ENCODE peak calls at places on chromosome 5, in four cellular contexts. K, U, G and I are unnamed samples. For H3K36me3, the result is how much of the 10 kb centered on the place peaks cover.

GRCh38 chr5:106415541-106415940 is 1255.2 kb downstream of the EFNA5 start:
- DNase-seq in K (peak), U (no peak), G (no peak), I (peak)

GRCh38 chr5:7261049-7261448 is 134.9 kb upstream of the ADCY2 start:
- DNase-seq in K (peak), U (no peak), G (no peak), I (peak)

GRCh38 chr5:96734871-96735325 is 72.7 kb downstream of the CAST start:
- DNase-seq in G (no peak), K (peak), U (no peak), I (peak)

GRCh38 chr5:116492776-116493175 is 81.8 kb downstream of the SEMA6A start:
- DNase-seq in U (no peak), G (no peak), K (no peak), I (peak)

GRCh38 chr5:134453016-134453415 is 41.3 kb upstream of the CDKN2AIPNL start:
- DNase-seq in K (no peak), G (no peak), U (no peak), I (no peak)

GRCh38 chr5:2023196-2023595 is 140.5 kb upstream of the IRX4 start:
- DNase-seq in G (no peak), U (no peak), K (no peak), I (no peak)

GRCh38 chr5:162882629-162883028 is 554.8 kb upstream of the CCNG1 start:
- DNase-seq in K (no peak), G (no peak), U (no peak), I (no peak)

GRCh38 chr5:112995764-112996618 is 19.4 kb downstream of the DCP2 start:
- DNase-seq in G (peak), U (peak), K (peak), I (peak)

GRCh38 chr5:59358497-59358896 is 535.0 kb downstream of the PDE4D start:
- DNase-seq in K (peak), U (no peak), G (no peak), I (no peak)

DNA sequence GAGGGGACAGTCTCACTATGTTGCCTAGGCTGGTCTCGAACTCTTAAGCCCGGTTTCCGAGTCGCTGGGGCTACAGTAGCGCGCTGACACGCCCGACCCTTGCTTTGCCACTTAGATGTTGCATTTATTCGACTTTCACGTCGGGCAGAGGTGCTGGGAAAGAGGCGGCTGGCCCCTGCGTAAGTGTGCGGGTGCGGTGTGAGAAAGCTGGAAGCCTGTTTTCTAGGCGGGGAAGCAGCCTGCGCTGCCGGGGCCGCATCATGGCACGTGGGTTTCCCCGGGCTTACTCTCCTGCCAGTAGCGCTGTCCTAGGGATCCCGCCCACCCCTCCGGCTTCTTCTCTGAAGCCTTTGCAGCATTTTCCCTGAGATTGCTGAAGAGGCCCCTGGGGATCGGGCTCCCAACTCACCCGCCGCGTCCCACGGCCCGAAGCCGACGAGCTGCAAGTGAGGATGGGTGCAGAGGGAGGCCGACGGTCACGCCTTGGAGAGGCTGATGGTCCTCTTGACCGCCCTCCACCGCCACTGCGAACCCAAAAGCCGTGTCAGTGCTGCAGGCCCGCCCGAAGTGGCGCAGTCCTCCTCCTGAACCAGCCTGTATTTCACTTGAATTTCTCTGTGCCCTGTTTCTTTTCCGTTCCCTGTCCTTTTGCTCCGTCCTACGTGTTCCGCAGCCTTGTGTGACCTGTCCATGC is 5.8 kb upstream of the TRIM41 start:
- DNase-seq in K (peak), U (peak), G (peak), I (peak)
- TF ChIP-seq CTCF in K (peak), U (no peak), G (no peak), I (no peak)

GRCh38 chr5:150801117-150801927 is 22.8 kb downstream of the SMIM3 start:
- DNase-seq in U (no peak), K (peak), G (no peak), I (peak)
- H3K4me3 ChIP-seq in U (peak), K (peak), G (no peak), I (peak)

GRCh38 chr5:176908677-176909358 is 9.7 kb upstream of the HK3 start:
- DNase-seq in U (no peak), K (no peak), G (no peak), I (no peak)
- H3K36me3 ChIP-seq in U (under half), K (under half), G (half or more), I (under half)

GRCh38 chr5:100840364-100840763 is 62.7 kb downstream of the ST8SIA4 start:
- DNase-seq in K (peak), G (no peak), U (no peak), I (peak)

GRCh38 chr5:100846722-100847121 is 56.4 kb downstream of the ST8SIA4 start:
- DNase-seq in U (no peak), K (no peak), G (no peak), I (no peak)

GRCh38 chr5:100840769-100841168 is 62.3 kb downstream of the ST8SIA4 start:
- DNase-seq in G (no peak), K (no peak), U (no peak), I (no peak)

GRCh38 chr5:100838048-100838473 is 65.0 kb downstream of the ST8SIA4 start:
- DNase-seq in U (no peak), G (no peak), K (peak), I (peak)

DNA sequence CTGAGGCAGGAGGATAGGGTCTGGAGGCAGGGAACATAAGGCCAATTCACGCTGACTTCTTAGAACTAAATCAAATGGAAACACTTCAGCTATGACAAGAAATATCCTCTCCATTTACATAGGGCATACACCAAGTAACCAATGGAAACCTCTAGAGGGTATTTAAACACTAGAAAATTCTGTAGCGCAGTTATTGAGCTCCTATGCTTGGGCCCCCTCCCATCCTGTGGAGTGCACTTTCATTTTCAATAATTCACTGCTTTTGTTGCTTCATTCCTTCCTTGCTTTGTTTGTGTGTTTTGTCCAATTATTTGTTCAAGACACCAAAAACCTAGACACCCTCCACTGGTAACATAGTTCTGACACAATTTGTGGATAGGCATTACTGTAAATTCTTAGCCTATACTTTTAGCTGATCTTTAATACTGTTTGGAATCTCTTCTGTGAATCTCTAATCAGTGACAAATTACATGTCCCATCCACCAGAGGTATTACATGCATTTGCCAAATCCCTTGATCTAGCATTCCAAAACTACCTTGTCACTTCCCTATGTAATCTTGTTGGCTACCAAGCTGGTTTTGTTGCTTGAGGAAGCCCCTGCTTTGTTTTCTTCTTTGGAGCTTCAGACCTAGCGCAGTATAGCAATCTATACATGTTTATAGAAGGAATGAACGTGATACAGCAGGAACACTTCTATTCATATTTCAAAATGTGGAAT is 61.6 kb downstream of the ST8SIA4 start:
- DNase-seq in U (no peak), G (no peak), K (peak), I (peak)
- TF ChIP-seq CTCF in U (no peak), G (no peak), K (no peak), I (no peak)

GRCh38 chr5:120293796-120294195 is 170.3 kb upstream of the PRR16 start:
- DNase-seq in G (no peak), K (peak), U (no peak), I (peak)

GRCh38 chr5:120298981-120299380 is 165.1 kb upstream of the PRR16 start:
- DNase-seq in G (no peak), K (no peak), U (no peak), I (no peak)

DNA sequence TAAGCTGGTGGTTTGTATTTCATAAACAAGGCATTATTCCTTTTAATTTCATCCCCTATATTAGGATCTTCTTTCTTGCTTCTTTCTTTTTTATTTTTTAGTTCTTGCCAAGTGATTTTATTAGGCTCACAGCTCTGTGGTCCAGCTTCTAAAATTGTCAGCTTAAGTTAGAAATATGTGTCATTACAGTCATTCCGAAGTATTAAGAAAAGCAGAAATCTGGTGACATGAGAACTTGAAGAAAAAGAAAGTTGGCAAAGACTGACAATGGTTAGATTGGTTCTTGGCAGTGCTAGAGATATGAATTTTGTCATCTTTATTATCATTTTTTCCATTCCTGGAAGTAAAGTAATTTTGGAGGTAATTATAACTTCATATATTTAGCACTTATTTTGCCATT is 166.5 kb upstream of the PRR16 start:
- DNase-seq in K (peak), U (no peak), G (no peak), I (no peak)
- H3K4me3 ChIP-seq in K (no peak), U (no peak), G (no peak), I (no peak)

DNA sequence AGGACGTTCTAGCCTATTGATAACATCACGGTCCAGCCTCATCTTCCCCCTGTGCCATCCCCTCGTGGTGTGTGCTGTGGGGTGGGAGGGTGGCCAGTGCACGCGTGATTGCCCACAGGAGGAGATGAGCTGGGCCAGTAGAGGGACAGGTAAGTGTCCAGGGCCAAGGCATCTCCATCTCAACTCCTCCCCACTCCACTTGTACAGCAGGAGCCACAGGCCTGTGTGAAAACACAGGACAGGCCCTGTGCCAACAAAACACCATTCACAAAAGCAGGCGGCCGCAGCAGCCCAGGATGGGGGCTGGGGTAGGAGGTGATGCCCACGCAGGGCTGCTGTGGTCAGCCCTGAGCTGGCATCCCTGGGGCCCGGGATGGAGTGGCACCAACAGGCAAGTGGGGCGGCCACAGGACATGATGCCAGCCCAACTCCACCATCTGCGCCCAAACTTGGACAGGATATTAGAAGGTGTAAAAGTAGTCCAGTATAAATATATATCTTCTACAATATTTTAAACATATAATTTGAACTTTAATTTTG is 32.6 kb downstream of the TPPP start:
- DNase-seq in U (no peak), K (no peak), G (no peak), I (no peak)
- H3K36me3 ChIP-seq in U (under half), K (under half), G (under half), I (under half)

DNA sequence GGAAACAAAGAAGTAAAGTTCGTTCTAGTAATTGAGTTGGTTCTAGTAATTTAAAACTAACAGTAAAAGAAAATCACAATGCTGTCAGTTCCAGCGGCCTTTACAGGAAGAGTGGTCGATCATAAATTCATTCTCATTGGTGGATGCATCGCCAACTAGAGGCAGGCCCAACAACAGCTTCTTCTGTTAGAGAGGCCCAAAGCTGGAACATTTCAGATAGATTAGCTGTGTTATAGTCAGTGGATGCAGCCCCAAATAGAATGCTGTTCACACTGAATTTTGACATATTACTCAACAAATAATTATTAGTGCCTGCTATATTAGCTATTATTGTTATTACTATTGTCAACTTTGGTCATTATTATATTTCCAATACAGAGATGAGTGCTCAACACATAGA is 80.8 kb downstream of the ARRDC3 start:
- DNase-seq in U (no peak), K (no peak), G (no peak), I (no peak)
- TF ChIP-seq CTCF in U (no peak), K (no peak), G (no peak), I (no peak)

GRCh38 chr5:77231470-77232138 is 21.1 kb downstream of the PDE8B start:
- DNase-seq in U (no peak), G (no peak), K (no peak), I (no peak)
- H3K4me3 ChIP-seq in U (no peak), G (no peak), K (no peak), I (no peak)

GRCh38 chr5:865771-866170 is 15.0 kb upstream of the ZDHHC11 start:
- DNase-seq in U (no peak), K (no peak), G (no peak), I (no peak)

GRCh38 chr5:868599-869135 is 17.9 kb upstream of the ZDHHC11 start:
- DNase-seq in U (no peak), K (no peak), G (no peak), I (no peak)

GRCh38 chr5:865168-865521 is 14.4 kb upstream of the ZDHHC11 start:
- DNase-seq in G (no peak), U (no peak), K (no peak), I (no peak)

GRCh38 chr5:864492-865167 is 13.8 kb upstream of the ZDHHC11 start:
- DNase-seq in G (no peak), U (no peak), K (no peak), I (no peak)

GRCh38 chr5:867300-867699 is 16.5 kb upstream of the ZDHHC11 start:
- DNase-seq in U (no peak), K (no peak), G (no peak), I (no peak)
- H3K36me3 ChIP-seq in U (under half), K (under half), G (half or more), I (under half)